ENCODE peak calls at places on chromosomes 16 and 17, in ten cellular contexts. D, A, L, P, F, M, I, Y, H and Q are unnamed samples.

GRCh38 chr17:61454932-61455753 is 2.9 kb downstream of the TBX4 start:
- DNase-seq in D (no peak), A (no peak), L (no peak), P (no peak), F (no peak), M (no peak), I (no peak), Y (no peak), H (no peak), Q (no peak)

GRCh38 chr16:11393366-11393765 is 48.1 kb downstream of the RMI2 start:
- DNase-seq in D (no peak), A (no peak), L (peak; percentile 10), P (no peak), F (no peak), M (no peak), I (no peak), Y (no peak), H (no peak), Q (no peak)

GRCh38 chr17:9332164-9332527 is 243.5 kb downstream of the STX8 start:
- DNase-seq in D (no peak), A (no peak), L (no peak), P (no peak), F (no peak), M (no peak), I (no peak), Y (no peak), H (no peak), Q (no peak)

GRCh38 chr16:80631581-80631980 is 90.8 kb downstream of the DYNLRB2 start:
- DNase-seq in D (no peak), A (no peak), L (no peak), P (no peak), F (no peak), M (no peak), I (no peak), Y (no peak), H (no peak), Q (no peak)

GRCh38 chr17:66717680-66718079 is 117.2 kb upstream of the CACNG5 start:
- DNase-seq in D (no peak), A (no peak), L (no peak), P (peak; percentile 75), F (no peak), M (no peak), I (no peak), Y (no peak), H (no peak), Q (no peak)

GRCh38 chr16:65895906-65896305 is 470.6 kb upstream of the CDH5 start:
- DNase-seq in D (no peak), A (no peak), L (no peak), P (no peak), F (no peak), M (no peak), I (no peak), Y (no peak), H (no peak), Q (no peak)

GRCh38 chr17:48491527-48492273 is 39.1 kb downstream of the HOXB1 start:
- DNase-seq in D (no peak), A (no peak), L (no peak), P (no peak), F (no peak), M (no peak), I (no peak), Y (no peak), H (no peak), Q (no peak)

GRCh38 chr16:49350265-49351103 is 23.1 kb upstream of the C16orf78 start:
- DNase-seq in D (peak; percentile 52), A (peak; percentile 62), L (peak; percentile 81), P (peak; percentile 68), F (peak; percentile 27), M (no peak), I (no peak), Y (no peak), H (peak; percentile 38), Q (peak; percentile 10)

GRCh38 chr16:78817442-78817829 is 718.0 kb downstream of the WWOX start:
- DNase-seq in D (no peak), A (no peak), L (no peak), P (no peak), F (no peak), M (no peak), I (no peak), Y (no peak), H (no peak), Q (no peak)

GRCh38 chr16:47965439-47965838 is 190.4 kb downstream of the ABCC12 start:
- DNase-seq in D (no peak), A (peak; percentile 70), L (no peak), P (no peak), F (no peak), M (no peak), I (no peak), Y (no peak), H (no peak), Q (no peak)

GRCh38 chr17:81948635-81949378 is 1.8 kb upstream of the MYADML2 start:
- DNase-seq in D (no peak), A (no peak), L (no peak), P (no peak), F (no peak), M (no peak), I (no peak), Y (no peak), H (no peak), Q (no peak)

GRCh38 chr16:67562526-67562917 is at the start of gene CTCF:
- DNase-seq in D (peak; percentile 84), A (no peak), L (peak; percentile 91), P (no peak), F (peak; percentile 84), M (no peak), I (no peak), Y (no peak), H (peak; percentile 76), Q (no peak)

GRCh38 chr16:88762258-88762870 is 22.7 kb downstream of the PIEZO1 start:
- DNase-seq in D (no peak), A (no peak), L (no peak), P (no peak), F (no peak), M (no peak), I (no peak), Y (no peak), H (no peak), Q (no peak)

GRCh38 chr16:88764913-88765349 is 20.1 kb downstream of the PIEZO1 start:
- DNase-seq in D (no peak), A (no peak), L (no peak), P (no peak), F (no peak), M (no peak), I (no peak), Y (no peak), H (no peak), Q (no peak)

GRCh38 chr16:88764080-88764479 is 20.9 kb downstream of the PIEZO1 start:
- DNase-seq in D (no peak), A (no peak), L (no peak), P (no peak), F (no peak), M (no peak), I (no peak), Y (no peak), H (no peak), Q (no peak)

GRCh38 chr16:88762941-88763340 is 22.1 kb downstream of the PIEZO1 start:
- DNase-seq in D (no peak), A (no peak), L (no peak), P (no peak), F (no peak), M (no peak), I (no peak), Y (no peak), H (no peak), Q (no peak)

GRCh38 chr16:88763502-88764053 is 21.4 kb downstream of the PIEZO1 start:
- DNase-seq in D (no peak), A (peak; percentile 80), L (no peak), P (no peak), F (no peak), M (no peak), I (no peak), Y (no peak), H (no peak), Q (no peak)
- H3K4me1 ChIP-seq in D (peaks cover 52% of the 10 kb centered on the region), A (peaks cover 46% of the 10 kb centered on the region), L (peaks cover 19% of the 10 kb centered on the region), P (no peaks in the 10 kb centered on the region), F (peaks cover 11% of the 10 kb centered on the region), M (peaks cover 90% of the 10 kb centered on the region), I (peaks cover 62% of the 10 kb centered on the region), Y (peaks cover 11% of the 10 kb centered on the region), H (peaks cover 7% of the 10 kb centered on the region), Q (no peaks in the 10 kb centered on the region)

GRCh38 chr16:35516971-35517370 is 2057.6 kb downstream of the TP53TG3F start:
- DNase-seq in D (no peak), A (no peak), L (no peak), P (no peak), F (no peak), M (no peak), I (no peak), Y (no peak), H (no peak), Q (no peak)

GRCh38 chr16:35510701-35511100 is 2051.3 kb downstream of the TP53TG3F start:
- DNase-seq in D (no peak), A (no peak), L (no peak), P (no peak), F (no peak), M (no peak), I (no peak), Y (no peak), H (no peak), Q (no peak)

GRCh38 chr16:35516551-35516950 is 2057.1 kb downstream of the TP53TG3F start:
- DNase-seq in D (no peak), A (no peak), L (no peak), P (peak; percentile 28), F (no peak), M (no peak), I (no peak), Y (no peak), H (no peak), Q (no peak)
- H3K9me3 ChIP-seq in D (peaks cover 18% of the 10 kb centered on the region), A (peaks cover 18% of the 10 kb centered on the region), L (no peaks in the 10 kb centered on the region), P (peaks cover 21% of the 10 kb centered on the region), F (peaks cover 4% of the 10 kb centered on the region), M (no peaks in the 10 kb centered on the region), I (no peaks in the 10 kb centered on the region), Y (no peaks in the 10 kb centered on the region), H (no peaks in the 10 kb centered on the region), Q (peaks cover 20% of the 10 kb centered on the region)

DNA sequence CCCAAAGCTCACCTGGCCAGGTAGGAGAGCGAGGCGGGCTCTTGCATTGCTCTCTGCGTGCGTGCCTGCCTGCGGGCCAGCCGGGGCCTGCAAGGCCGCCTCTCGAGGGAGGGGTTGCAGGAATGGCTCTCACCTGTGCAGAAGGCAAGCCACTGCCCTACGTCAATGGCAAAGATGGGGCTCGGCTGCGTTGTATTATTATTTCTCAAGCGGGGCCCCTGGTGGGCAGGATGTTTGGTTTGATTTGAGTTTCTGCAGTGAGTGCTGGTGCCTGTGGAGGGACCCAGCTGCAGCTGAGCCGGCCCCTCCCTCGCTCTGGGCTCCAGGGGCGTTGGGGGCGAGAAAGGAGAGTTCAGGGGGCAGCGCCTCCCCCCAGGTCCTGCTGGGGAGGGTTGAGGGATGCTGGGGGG is 338.6 kb downstream of the SEC14L1 start:
- DNase-seq in D (no peak), A (no peak), L (no peak), P (no peak), F (no peak), M (no peak), I (no peak), Y (no peak), H (no peak), Q (no peak)
- H3K4me1 ChIP-seq in D (peaks cover 76% of the 10 kb centered on the region), A (peaks cover 44% of the 10 kb centered on the region), L (peaks cover 69% of the 10 kb centered on the region), P (peaks cover 5% of the 10 kb centered on the region), F (peaks cover 91% of the 10 kb centered on the region), M (peaks cover 96% of the 10 kb centered on the region), I (peaks cover 71% of the 10 kb centered on the region), Y (peaks cover 21% of the 10 kb centered on the region), H (peaks cover 36% of the 10 kb centered on the region), Q (peaks cover 39% of the 10 kb centered on the region)

DNA sequence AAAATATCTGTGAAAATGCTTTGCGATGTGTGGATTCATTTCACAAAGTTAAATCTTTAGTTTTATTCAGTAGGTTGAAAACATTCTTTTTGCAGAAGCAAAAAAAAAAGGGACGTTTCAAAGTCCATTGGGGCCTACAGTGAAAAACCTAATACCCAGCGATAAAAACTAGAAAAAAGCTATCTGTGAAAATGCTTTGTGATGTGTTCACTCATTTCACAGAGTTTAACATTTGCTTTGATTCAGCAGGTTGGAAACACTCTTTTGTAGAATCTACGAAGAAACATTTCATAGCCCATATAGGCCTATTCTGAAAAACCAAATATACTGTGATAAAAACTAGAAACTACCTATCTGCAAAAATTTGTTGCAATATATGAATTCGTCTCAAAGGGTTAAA is 113.6 kb upstream of the WSB1 start:
- DNase-seq in D (no peak), A (no peak), L (no peak), P (no peak), F (no peak), M (no peak), I (no peak), Y (no peak), H (no peak), Q (no peak)
- H3K9me3 ChIP-seq in D (peaks cover 22% of the 10 kb centered on the region), A (no peaks in the 10 kb centered on the region), L (peaks cover 3% of the 10 kb centered on the region), P (peaks cover 8% of the 10 kb centered on the region), F (no peaks in the 10 kb centered on the region), M (no peaks in the 10 kb centered on the region), I (no peaks in the 10 kb centered on the region), Y (peaks cover 4% of the 10 kb centered on the region), H (no peaks in the 10 kb centered on the region), Q (no peaks in the 10 kb centered on the region)